ENCODE peak calls at places on chromosome 20, in six cellular contexts. W is fibroblast of the conjunctiva, A is lung, S is astrocyte of the cerebellum, K is T-cell, G is cardiac fibroblast. H is an unnamed sample.
A peak's percentile ranks its signal among the peaks of the same experiment; 100 is the strongest.

GRCh38 chr20:57323034-57323433 is 6.6 kb upstream of the SPO11 start:
- DNase-seq in W (no peak), A (no peak), S (no peak), K (no peak), G (peak; percentile 2), H (no peak)

GRCh38 chr20:32017711-32018251 is 7.5 kb downstream of the CCM2L start:
- DNase-seq in W (no peak), A (peak; percentile 64), S (no peak), K (peak; percentile 59), G (no peak), H (peak; percentile 50)

GRCh38 chr20:7984192-7984591 is 35.4 kb downstream of the TMX4 start:
- DNase-seq in W (no peak), A (no peak), S (no peak), K (no peak), G (no peak), H (no peak)

GRCh38 chr20:33010133-33010504 is 2.6 kb downstream of the BPIFB2 start:
- DNase-seq in W (no peak), A (no peak), S (no peak), K (no peak), G (no peak), H (no peak)

GRCh38 chr20:51687071-51687470 is 81.1 kb downstream of the ATP9A start:
- DNase-seq in W (peak; percentile 20), A (no peak), S (no peak), K (no peak), G (peak; percentile 88), H (no peak)

GRCh38 chr20:8265588-8265987 is 133.5 kb downstream of the PLCB1 start:
- DNase-seq in W (no peak), A (no peak), S (no peak), K (no peak), G (no peak), H (no peak)

GRCh38 chr20:53935353-53936084 is 134.9 kb downstream of the BCAS1 start:
- DNase-seq in W (no peak), A (no peak), S (no peak), K (no peak), G (no peak), H (no peak)

GRCh38 chr20:50098259-50098658 is 14.7 kb downstream of the UBE2V1 start:
- DNase-seq in W (no peak), A (no peak), S (no peak), K (no peak), G (no peak), H (no peak)

GRCh38 chr20:54468082-54468481 is 7.3 kb upstream of the DOK5 start:
- DNase-seq in W (no peak), A (no peak), S (no peak), K (no peak), G (no peak), H (no peak)

GRCh38 chr20:31720486-31721407 is 1.9 kb downstream of the BCL2L1 start:
- DNase-seq in W (no peak), A (no peak), S (no peak), K (peak; percentile 8), G (no peak), H (no peak)

GRCh38 chr20:48819813-48820648 is 7.8 kb downstream of the PREX1 start:
- DNase-seq in W (no peak), A (no peak), S (no peak), K (no peak), G (no peak), H (no peak)

GRCh38 chr20:32975698-32976674 is 28.2 kb downstream of the SUN5 start:
- DNase-seq in W (no peak), A (no peak), S (no peak), K (no peak), G (no peak), H (no peak)

GRCh38 chr20:24615353-24615752 is 145.9 kb downstream of the SYNDIG1 start:
- DNase-seq in W (no peak), A (no peak), S (no peak), K (no peak), G (no peak), H (no peak)

GRCh38 chr20:58754584-58754983 is 62.0 kb downstream of the NPEPL1 start:
- DNase-seq in W (no peak), A (no peak), S (no peak), K (no peak), G (no peak), H (no peak)

GRCh38 chr20:23072892-23073586 is 13.1 kb downstream of the CD93 start:
- DNase-seq in W (no peak), A (no peak), S (no peak), K (no peak), G (no peak), H (no peak)

GRCh38 chr20:595330-596308 is 14.5 kb downstream of the TCF15 start:
- DNase-seq in W (no peak), A (no peak), S (no peak), K (no peak), G (no peak), H (no peak)

GRCh38 chr20:5719861-5720401 is 30.3 kb upstream of the SHLD1 start:
- DNase-seq in W (no peak), A (no peak), S (no peak), K (no peak), G (peak; percentile 67), H (no peak)

GRCh38 chr20:3195607-3196230 is 8.8 kb downstream of the DDRGK1 start:
- DNase-seq in W (no peak), A (no peak), S (no peak), K (no peak), G (no peak), H (no peak)

GRCh38 chr20:32893878-32894483 is 35.3 kb downstream of the EFCAB8 start:
- DNase-seq in W (no peak), A (no peak), S (no peak), K (no peak), G (peak; percentile 22), H (peak; percentile 15)